ENCODE peak calls at places on chromosome 10, in seven cellular contexts. C, I, Z, Q, X, K and V are unnamed samples.

GRCh38 chr10:114703377-114704125 is 45.5 kb upstream of the ABLIM1 start:
- DNase-seq in C (no peak), I (no peak), Z (no peak), Q (no peak), X (no peak), K (no peak), V (no peak)

GRCh38 chr10:48517482-48517881 is 87.4 kb downstream of the ARHGAP22 start:
- DNase-seq in C (no peak), I (no peak), Z (no peak), Q (no peak), X (no peak), K (no peak), V (no peak)

GRCh38 chr10:80280071-80280800 is 9.2 kb downstream of the MAT1A start:
- DNase-seq in C (no peak), I (no peak), Z (no peak), Q (no peak), X (no peak), K (no peak), V (peak; percentile 78)

GRCh38 chr10:33772370-33773331 is 438.2 kb upstream of the NRP1 start:
- DNase-seq in C (no peak), I (no peak), Z (peak; percentile 7), Q (no peak), X (no peak), K (no peak), V (no peak)

GRCh38 chr10:90227786-90228185 is 526.4 kb downstream of the KIF20B start:
- DNase-seq in C (no peak), I (no peak), Z (no peak), Q (no peak), X (no peak), K (no peak), V (no peak)

GRCh38 chr10:110456046-110456445 is 41.7 kb upstream of the DUSP5 start:
- DNase-seq in C (no peak), I (peak; percentile 25), Z (no peak), Q (no peak), X (no peak), K (no peak), V (no peak)

GRCh38 chr10:31036209-31036608 is 4.5 kb upstream of the ZNF438 start:
- DNase-seq in C (no peak), I (no peak), Z (peak; percentile 26), Q (no peak), X (no peak), K (peak; percentile 16), V (no peak)

GRCh38 chr10:87864497-87865059 is 1.2 kb downstream of the PTEN start:
- DNase-seq in C (no peak), I (no peak), Z (no peak), Q (no peak), X (no peak), K (no peak), V (no peak)

GRCh38 chr10:44974082-44974627 is 4.5 kb downstream of the DEPP1 start:
- DNase-seq in C (no peak), I (no peak), Z (no peak), Q (no peak), X (no peak), K (no peak), V (no peak)

GRCh38 chr10:12579954-12580858 is 230.9 kb downstream of the CAMK1D start:
- DNase-seq in C (no peak), I (no peak), Z (no peak), Q (peak; percentile 27), X (no peak), K (no peak), V (no peak)

GRCh38 chr10:52499281-52499680 is 185.2 kb downstream of the DKK1 start:
- DNase-seq in C (no peak), I (no peak), Z (no peak), Q (no peak), X (no peak), K (no peak), V (no peak)

GRCh38 chr10:119190954-119191619 is 12.5 kb upstream of the PRDX3 start:
- DNase-seq in C (no peak), I (no peak), Z (no peak), Q (no peak), X (no peak), K (no peak), V (no peak)

GRCh38 chr10:126062132-126063032 is 166.0 kb downstream of the FANK1 start:
- DNase-seq in C (no peak), I (no peak), Z (peak; percentile 96), Q (no peak), X (no peak), K (peak; percentile 96), V (no peak)

GRCh38 chr10:5776881-5777197 is 36.4 kb downstream of the GDI2 start:
- DNase-seq in C (no peak), I (peak; percentile 50), Z (peak; percentile 77), Q (no peak), X (no peak), K (peak; percentile 73), V (no peak)

GRCh38 chr10:6082496-6083395 is 6.1 kb upstream of the RBM17 start:
- DNase-seq in C (no peak), I (no peak), Z (no peak), Q (no peak), X (no peak), K (no peak), V (no peak)

GRCh38 chr10:12130237-12130872 is 878 bp downstream of the SEC61A2 start:
- DNase-seq in C (no peak), I (peak; percentile 44), Z (peak; percentile 71), Q (peak; percentile 34), X (peak; percentile 9), K (peak; percentile 65), V (no peak)

GRCh38 chr10:96292971-96293909 is 11.0 kb upstream of the DNTT start:
- DNase-seq in C (no peak), I (peak; percentile 31), Z (peak; percentile 47), Q (peak; percentile 12), X (no peak), K (peak; percentile 26), V (no peak)

GRCh38 chr10:73591578-73591902 is 398 bp upstream of the USP54 start:
- DNase-seq in C (no peak), I (no peak), Z (no peak), Q (no peak), X (no peak), K (no peak), V (no peak)

GRCh38 chr10:69439813-69440506 is 11.3 kb upstream of the TSPAN15 start:
- DNase-seq in C (no peak), I (no peak), Z (peak; percentile 84), Q (no peak), X (no peak), K (peak; percentile 50), V (no peak)

GRCh38 chr10:31151301-31151700 is 119.6 kb upstream of the ZNF438 start:
- DNase-seq in C (no peak), I (no peak), Z (no peak), Q (no peak), X (no peak), K (no peak), V (no peak)

GRCh38 chr10:92727141-92727540 is 37.4 kb downstream of the HHEX start:
- DNase-seq in C (no peak), I (no peak), Z (no peak), Q (no peak), X (no peak), K (no peak), V (no peak)

GRCh38 chr10:68406111-68406814 is 814 bp downstream of the RUFY2 start:
- DNase-seq in C (no peak), I (no peak), Z (peak; percentile 72), Q (peak; percentile 6), X (no peak), K (peak; percentile 37), V (no peak)

GRCh38 chr10:34548466-34548865 is 266.6 kb downstream of the PARD3 start:
- DNase-seq in C (no peak), I (no peak), Z (no peak), Q (no peak), X (no peak), K (no peak), V (no peak)

GRCh38 chr10:1063232-1063862 is 7.2 kb downstream of the WDR37 start:
- DNase-seq in C (no peak), I (no peak), Z (no peak), Q (no peak), X (no peak), K (no peak), V (no peak)

GRCh38 chr10:100894589-100895294 is 18.0 kb upstream of the SLF2 start:
- DNase-seq in C (no peak), I (no peak), Z (no peak), Q (no peak), X (no peak), K (no peak), V (no peak)

GRCh38 chr10:125692932-125693847 is 10.2 kb upstream of the TEX36 start:
- DNase-seq in C (no peak), I (no peak), Z (no peak), Q (no peak), X (no peak), K (peak; percentile 77), V (no peak)

GRCh38 chr10:101778781-101779543 is 3.0 kb upstream of the FGF8 start:
- DNase-seq in C (no peak), I (no peak), Z (peak; percentile 60), Q (no peak), X (no peak), K (no peak), V (peak; percentile 86)

GRCh38 chr10:12484945-12485805 is 135.8 kb downstream of the CAMK1D start:
- DNase-seq in C (no peak), I (no peak), Z (no peak), Q (peak; percentile 53), X (peak; percentile 4), K (no peak), V (no peak)

GRCh38 chr10:4678951-4679671 is 146.9 kb upstream of the AKR1E2 start:
- DNase-seq in C (no peak), I (no peak), Z (no peak), Q (no peak), X (no peak), K (no peak), V (no peak)

GRCh38 chr10:14017380-14017943 is 313.3 kb downstream of the FRMD4A start:
- DNase-seq in C (no peak), I (no peak), Z (no peak), Q (no peak), X (no peak), K (no peak), V (no peak)